ENCODE peak calls at places on chromosomes 12 and 14, in four cellular contexts. F, Z, N and A are unnamed samples.
A peak's percentile ranks its signal among the peaks of the same experiment; 100 is the strongest.

GRCh38 chr14:68285421-68286179 is 466.0 kb downstream of the RAD51B start:
- DNase-seq in Z (no peak), N (no peak), F (no peak), A (no peak)

GRCh38 chr12:127485528-127485927 is 781.4 kb upstream of the TMEM132C start:
- DNase-seq in F (peak; percentile 86), N (peak; percentile 40), Z (peak; percentile 10), A (no peak)

GRCh38 chr12:115140981-115141380 is 457.0 kb upstream of the TBX3 start:
- DNase-seq in Z (no peak), N (peak; percentile 37), F (no peak), A (peak; percentile 42)

GRCh38 chr12:47988073-47989022 is 15.9 kb downstream of the COL2A1 start:
- DNase-seq in Z (no peak), N (peak; percentile 91), F (peak; percentile 33), A (peak; percentile 63)

GRCh38 chr12:26987634-26988424 is 26.4 kb downstream of the TM7SF3 start:
- DNase-seq in F (peak; percentile 17), Z (no peak), N (no peak), A (no peak)

GRCh38 chr12:93573552-93574223 is 1.2 kb downstream of the SOCS2 start:
- DNase-seq in N (peak; percentile 40), Z (no peak), F (peak; percentile 69), A (no peak)

GRCh38 chr12:110704231-110704630 is 15.3 kb upstream of the HVCN1 start:
- DNase-seq in Z (no peak), N (no peak), F (no peak), A (no peak)

GRCh38 chr12:13835657-13836056 is 145.7 kb downstream of the GRIN2B start:
- DNase-seq in N (no peak), F (no peak), Z (no peak), A (no peak)

GRCh38 chr14:100065942-100066574 is 836 bp downstream of the EVL start:
- DNase-seq in Z (no peak), F (no peak), N (no peak), A (no peak)

GRCh38 chr12:25800101-25800500 is 158.4 kb upstream of the RASSF8 start:
- DNase-seq in N (no peak), F (peak; percentile 30), Z (no peak), A (no peak)

GRCh38 chr14:65502676-65503124 is 90.2 kb downstream of the FUT8 start:
- DNase-seq in Z (no peak), F (peak; percentile 78), N (no peak), A (no peak)

GRCh38 chr12:131828671-131829350 is 618 bp downstream of the MMP17 start:
- DNase-seq in Z (no peak), N (peak; percentile 60), F (no peak), A (peak; percentile 51)

GRCh38 chr12:4579305-4580097 is 17.5 kb downstream of the DYRK4 start:
- DNase-seq in N (peak; percentile 46), Z (no peak), F (peak; percentile 13), A (no peak)

GRCh38 chr12:22032732-22033131 is 13.3 kb upstream of the CMAS start:
- DNase-seq in F (no peak), Z (no peak), N (no peak), A (no peak)

GRCh38 chr12:57631566-57632368 is 1.2 kb downstream of the B4GALNT1 start:
- DNase-seq in N (no peak), F (no peak), Z (no peak), A (peak; percentile 37)

GRCh38 chr12:114269153-114269552 is 136.8 kb downstream of the TBX5 start:
- DNase-seq in N (no peak), F (no peak), Z (no peak), A (no peak)

GRCh38 chr12:42565633-42566032 is 23.9 kb downstream of the PRICKLE1 start:
- DNase-seq in F (no peak), N (peak; percentile 54), Z (no peak), A (peak; percentile 69)

GRCh38 chr12:52197371-52198231 is 5.8 kb upstream of the KRT80 start:
- DNase-seq in Z (no peak), F (no peak), N (no peak), A (no peak)

GRCh38 chr12:57094194-57095160 is 5.6 kb downstream of the NAB2 start:
- DNase-seq in F (no peak), Z (no peak), N (no peak), A (no peak)

GRCh38 chr14:26026384-26026783 is 571.4 kb downstream of the NOVA1 start:
- DNase-seq in Z (no peak), F (no peak), N (no peak), A (no peak)

GRCh38 chr12:112599871-112600270 is 181.1 kb downstream of the PTPN11 start:
- DNase-seq in F (no peak), Z (no peak), N (no peak), A (no peak)

GRCh38 chr14:65959563-65960024 is 526.6 kb upstream of the CCDC196 start:
- DNase-seq in N (no peak), Z (no peak), F (no peak), A (no peak)

DNA sequence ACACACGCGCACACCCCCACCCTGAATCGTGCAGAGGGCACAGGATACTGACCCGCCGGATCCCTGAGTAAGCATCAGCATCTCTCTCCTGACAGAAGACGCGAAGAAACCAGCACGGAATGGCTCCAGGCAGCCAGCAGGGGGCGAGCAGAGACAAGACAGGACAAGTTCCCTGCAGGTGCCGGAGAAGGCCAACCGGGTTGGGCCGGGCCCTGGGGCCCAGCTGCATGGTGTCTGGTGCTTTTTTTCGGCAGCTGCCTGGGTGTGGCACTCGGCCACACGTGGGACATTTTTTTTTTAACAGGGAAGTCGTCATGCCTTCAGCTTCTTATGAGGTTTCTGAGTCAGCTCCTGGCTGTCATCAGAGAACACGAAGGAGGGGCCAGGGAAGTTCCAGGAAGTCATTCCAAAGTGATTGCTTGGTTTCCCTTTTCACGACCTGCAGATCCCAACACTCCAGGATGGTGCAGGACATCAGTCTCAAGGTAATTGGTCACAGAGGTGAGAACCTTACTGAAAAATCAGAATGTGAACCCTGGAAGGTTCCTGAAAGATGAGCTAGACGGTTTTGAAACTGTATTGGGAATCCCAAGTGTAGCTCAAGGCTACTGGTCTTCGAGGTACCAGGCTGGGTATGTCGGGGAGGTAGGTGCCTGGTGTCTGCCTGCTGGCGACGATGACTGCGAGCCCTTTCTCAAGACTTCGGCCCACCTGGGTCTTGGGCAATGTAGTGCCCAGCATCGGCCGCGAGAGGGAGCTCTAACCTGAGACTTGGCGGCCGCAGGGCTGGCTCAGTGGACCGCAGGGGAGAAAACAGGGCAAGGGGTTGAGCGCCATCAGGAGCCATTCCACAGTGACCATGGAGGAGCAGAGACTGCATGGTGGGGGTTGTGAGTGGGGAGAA is 190.8 kb upstream of the PRMT8 start:
- DNase-seq in Z (peak; percentile 85), F (peak; percentile 96), N (peak; percentile 93), A (peak; percentile 97)
- H4K5ac ChIP-seq in Z (no peak overlapping the region), F (no peak overlapping the region), N (no peak overlapping the region), A (no peak overlapping the region)

GRCh38 chr12:123453165-123453564 is 4.8 kb upstream of the SNRNP35 start:
- DNase-seq in F (no peak), N (no peak), Z (no peak), A (no peak)

DNA sequence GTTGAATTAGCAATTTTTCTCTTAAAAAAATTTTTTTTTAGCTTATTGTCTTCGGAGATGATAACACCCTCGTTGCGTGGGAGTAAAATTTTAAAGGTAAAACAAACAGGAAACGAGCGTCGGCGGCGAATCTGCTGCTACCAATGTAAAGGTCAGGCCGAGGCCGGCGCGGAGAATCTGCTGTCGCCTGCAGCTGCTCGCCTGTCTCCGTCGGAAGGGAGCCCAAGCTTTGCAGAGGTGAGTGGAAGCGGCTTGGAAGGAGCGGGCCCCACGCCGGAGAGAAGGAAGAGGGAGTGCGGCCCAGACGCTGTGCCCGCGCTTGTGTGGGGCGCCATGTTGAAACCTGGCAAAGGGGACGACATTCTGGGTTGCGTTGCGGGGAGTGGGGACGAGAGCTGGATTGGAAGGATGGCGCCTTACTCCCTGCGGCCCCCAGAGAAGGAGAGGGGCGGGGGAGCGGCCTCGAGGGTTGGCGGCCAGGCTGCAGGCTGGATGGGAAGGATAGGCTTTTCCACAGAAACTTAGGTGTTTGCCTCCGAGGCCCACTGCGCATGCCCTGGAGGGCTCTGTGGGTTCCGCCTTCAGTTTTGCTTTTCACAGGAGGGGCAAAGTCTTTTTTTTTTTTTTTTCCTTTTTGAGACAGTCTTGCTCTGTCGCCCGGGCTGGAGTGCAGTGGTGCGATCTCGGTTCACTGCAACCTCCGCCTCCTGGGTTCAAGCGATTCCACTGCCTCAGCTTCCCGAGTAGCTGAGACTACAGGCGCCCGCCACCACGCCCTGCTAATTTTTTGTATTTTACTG is at the start of gene SNRNP35:
- DNase-seq in F (peak; percentile 74), Z (peak; percentile 43), N (peak; percentile 96), A (peak; percentile 86)
- H3K23ac ChIP-seq in F (peak within 1 kb of the TSS; percentile 92), Z (no peak within 1 kb of the TSS), N (no peak within 1 kb of the TSS), A (no peak within 1 kb of the TSS)

GRCh38 chr14:105913221-105913620 is 386.8 kb downstream of the TMEM121 start:
- DNase-seq in N (no peak), F (no peak), Z (no peak), A (no peak)
- H4K5ac ChIP-seq in N (no peak overlapping the region), F (no peak overlapping the region), Z (no peak overlapping the region), A (no peak overlapping the region)

DNA sequence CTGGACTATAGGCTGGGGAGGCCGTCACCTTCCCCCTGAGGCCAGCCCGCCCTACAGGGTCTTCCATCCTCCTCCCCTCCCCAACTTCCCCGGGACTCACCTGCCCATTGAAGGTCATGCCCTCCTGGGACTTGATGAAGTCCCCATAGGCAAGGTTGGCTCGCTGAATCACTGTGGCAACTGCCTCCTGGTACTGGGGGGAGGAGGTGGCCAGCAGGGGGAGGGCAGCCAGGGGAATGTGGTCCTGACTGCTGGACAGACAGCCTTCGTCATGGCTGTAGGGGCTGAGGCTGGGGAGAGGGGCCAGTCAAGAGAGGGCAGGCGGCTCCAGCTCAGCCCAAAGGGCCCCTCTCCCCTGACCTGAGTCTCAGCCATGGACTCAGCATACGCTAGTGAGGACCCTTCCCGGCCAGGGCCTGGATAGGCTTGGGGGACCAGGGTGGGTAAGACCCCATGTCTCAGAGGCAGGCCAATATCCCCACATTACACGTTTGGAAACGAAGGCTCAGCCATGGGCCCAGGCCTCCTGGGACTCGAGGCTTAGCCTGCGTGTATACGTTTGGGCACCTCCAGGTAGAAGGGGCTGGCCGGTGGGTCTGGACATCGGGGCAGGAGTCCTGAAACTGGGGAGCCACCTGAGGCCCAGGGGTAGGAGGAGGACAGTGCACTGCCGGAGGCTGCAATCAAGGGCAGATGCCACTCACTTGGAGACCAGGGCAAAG is 16.3 kb downstream of the ARL6IP4 start:
- DNase-seq in F (no peak), Z (no peak), N (no peak), A (no peak)
- H3K23ac ChIP-seq in F (no peak overlapping the region), Z (no peak overlapping the region), N (no peak overlapping the region), A (no peak overlapping the region)

GRCh38 chr12:125057708-125058107 is 7.5 kb upstream of the AACS start:
- DNase-seq in N (no peak), Z (no peak), F (no peak), A (no peak)
- H4K5ac ChIP-seq in N (no peak overlapping the region), Z (no peak overlapping the region), F (no peak overlapping the region), A (no peak overlapping the region)